ENCODE peak calls at places on chromosomes 4 and X, in four cellular contexts. One of them, this sample, is unnamed.

GRCh38 chrX:136457303-136457917 is 30.3 kb upstream of the BRS3 start:
- DNase-seq in K562: no peak
- DNase-seq in GM12878: no peak
- DNase-seq in HepG2: no peak
- DNase-seq in this sample: no peak

GRCh38 chrX:41541381-41541780 is 94.2 kb downstream of the NYX start:
- DNase-seq in HepG2: no peak
- DNase-seq in GM12878: no peak
- DNase-seq in K562: no peak
- DNase-seq in this sample: no peak

GRCh38 chr4:141220271-141220654 is 432 bp upstream of the ZNF330 start:
- DNase-seq in HepG2: no peak
- DNase-seq in GM12878: no peak
- DNase-seq in K562: no peak
- DNase-seq in this sample: no peak

GRCh38 chr4:87499415-87500106 is 29.6 kb downstream of the SPARCL1 start:
- DNase-seq in K562: no peak
- DNase-seq in GM12878: no peak
- DNase-seq in HepG2: no peak
- DNase-seq in this sample: no peak

GRCh38 chr4:74023709-74024108 is 14.8 kb downstream of the CXCL3 start:
- DNase-seq in GM12878: no peak
- DNase-seq in HepG2: no peak
- DNase-seq in K562: no peak
- DNase-seq in this sample: peak; percentile 21

GRCh38 chr4:87856816-87857215 is 24.0 kb downstream of the MEPE start:
- DNase-seq in GM12878: no peak
- DNase-seq in K562: no peak
- DNase-seq in HepG2: peak; percentile 37
- DNase-seq in this sample: no peak

GRCh38 chr4:86291180-86291579 is 68.7 kb downstream of the MAPK10 start:
- DNase-seq in K562: no peak
- DNase-seq in HepG2: no peak
- DNase-seq in GM12878: no peak
- DNase-seq in this sample: no peak

GRCh38 chr4:124044330-124044729 is 647.7 kb downstream of the SPRY1 start:
- DNase-seq in K562: no peak
- DNase-seq in HepG2: no peak
- DNase-seq in GM12878: no peak
- DNase-seq in this sample: no peak

GRCh38 chr4:133058701-133059100 is 90.4 kb upstream of the PCDH10 start:
- DNase-seq in K562: no peak
- DNase-seq in HepG2: no peak
- DNase-seq in GM12878: no peak
- DNase-seq in this sample: no peak

GRCh38 chr4:76984788-76985211 is 35.2 kb downstream of the SEPTIN11 start:
- DNase-seq in HepG2: peak; percentile 64
- DNase-seq in K562: no peak
- DNase-seq in GM12878: no peak
- DNase-seq in this sample: no peak

DNA sequence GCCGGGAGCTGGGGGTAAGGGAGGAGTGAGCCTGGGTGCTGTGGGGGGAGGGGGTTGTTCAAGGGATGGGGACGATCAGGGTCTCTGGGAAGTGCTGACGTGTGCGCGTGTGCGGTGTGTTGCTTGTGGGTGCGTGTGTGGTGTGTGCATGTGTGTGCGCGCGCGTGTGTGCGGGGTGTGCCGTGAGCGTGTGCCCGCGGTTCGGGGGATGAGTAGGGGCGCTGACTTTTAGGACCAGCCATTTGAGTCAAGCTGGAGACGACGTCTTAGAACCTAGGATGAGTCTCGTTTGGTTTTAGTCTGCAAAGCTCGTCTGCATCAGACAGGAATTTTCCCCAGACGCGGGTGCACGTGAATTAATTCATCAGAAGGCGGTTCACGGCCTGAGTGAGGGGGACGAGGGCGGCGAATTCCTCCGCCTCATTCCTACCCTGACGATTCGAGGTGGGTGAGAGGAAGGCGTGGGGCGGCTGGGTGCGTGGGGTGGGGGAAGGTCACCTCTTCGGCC is 950 bp upstream of the TMEM271 start:
- DNase-seq in K562: no peak
- DNase-seq in GM12878: no peak
- DNase-seq in HepG2: no peak
- DNase-seq in this sample: no peak
- TF ChIP-seq POLR2AphosphoS2 in K562: no peak
- TF ChIP-seq POLR2AphosphoS2 in GM12878: no peak
- TF ChIP-seq POLR2AphosphoS2 in HepG2: no peak
- TF ChIP-seq POLR2AphosphoS2 in this sample: no peak

DNA sequence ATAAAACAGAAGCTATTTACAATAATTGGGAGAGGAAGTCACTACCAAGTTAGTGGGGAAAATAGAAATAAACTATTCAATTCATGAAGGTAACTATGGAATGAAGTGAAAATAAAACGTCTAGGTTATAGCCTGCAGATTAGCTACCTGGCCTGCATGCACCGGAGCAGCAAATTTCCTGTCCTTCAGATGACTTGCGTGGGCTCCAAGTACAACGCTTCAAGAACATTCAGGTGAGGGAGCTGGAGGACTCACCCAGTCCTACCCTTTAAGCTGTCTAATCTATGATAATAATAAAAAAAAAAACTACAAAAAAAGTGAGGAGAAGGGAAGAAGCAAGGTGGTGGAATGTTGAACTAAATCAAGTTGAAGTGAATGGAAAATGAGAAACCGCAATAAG is 13.2 kb downstream of the C4orf54 start:
- DNase-seq in HepG2: no peak
- DNase-seq in K562: no peak
- DNase-seq in GM12878: no peak
- DNase-seq in this sample: no peak
- H3K4me3 ChIP-seq in HepG2: no peak overlapping the region
- H3K4me3 ChIP-seq in K562: no peak overlapping the region
- H3K4me3 ChIP-seq in GM12878: no peak overlapping the region
- H3K4me3 ChIP-seq in this sample: no peak overlapping the region

GRCh38 chr4:955161-955921 is 18.0 kb downstream of the DGKQ start:
- DNase-seq in K562: no peak
- DNase-seq in HepG2: no peak
- DNase-seq in GM12878: no peak
- DNase-seq in this sample: no peak

GRCh38 chr4:954211-955020 is 19.0 kb downstream of the DGKQ start:
- DNase-seq in HepG2: no peak
- DNase-seq in K562: no peak
- DNase-seq in GM12878: no peak
- DNase-seq in this sample: no peak

GRCh38 chr4:951594-952468 is 19.6 kb downstream of the TMEM175 start:
- DNase-seq in HepG2: no peak
- DNase-seq in GM12878: no peak
- DNase-seq in K562: no peak
- DNase-seq in this sample: no peak

GRCh38 chr4:952881-953573 is 20.3 kb downstream of the DGKQ start:
- DNase-seq in GM12878: no peak
- DNase-seq in HepG2: no peak
- DNase-seq in K562: no peak
- DNase-seq in this sample: no peak

DNA sequence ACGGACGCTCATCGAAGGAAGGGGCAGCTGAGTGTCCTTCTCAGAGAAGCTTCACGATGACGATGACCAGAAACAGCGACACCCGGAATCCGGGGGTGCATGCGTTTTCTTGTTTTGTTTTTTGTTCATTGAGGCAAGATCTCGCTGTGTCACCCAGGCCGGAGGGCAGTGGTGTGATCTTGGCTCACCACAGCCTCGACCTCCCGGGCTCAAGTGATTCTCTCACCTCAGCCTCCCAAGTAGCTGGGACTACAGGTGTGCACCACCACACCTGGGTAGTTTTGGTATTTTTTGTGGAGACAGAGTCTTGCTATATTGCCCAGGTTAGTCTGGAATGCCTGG is 19.8 kb downstream of the DGKQ start:
- DNase-seq in K562: no peak
- DNase-seq in HepG2: no peak
- DNase-seq in GM12878: no peak
- DNase-seq in this sample: no peak
- TF ChIP-seq JUNB in K562: no peak
- TF ChIP-seq JUNB in HepG2: no peak
- TF ChIP-seq JUNB in GM12878: no peak
- TF ChIP-seq JUNB in this sample: no peak

GRCh38 chrX:43500996-43501694 is 155.0 kb upstream of the MAOA start:
- DNase-seq in HepG2: no peak
- DNase-seq in K562: no peak
- DNase-seq in GM12878: no peak
- DNase-seq in this sample: no peak

GRCh38 chrX:43505759-43506158 is 150.3 kb upstream of the MAOA start:
- DNase-seq in K562: no peak
- DNase-seq in HepG2: no peak
- DNase-seq in GM12878: no peak
- DNase-seq in this sample: no peak

GRCh38 chrX:43500240-43500639 is 155.9 kb upstream of the MAOA start:
- DNase-seq in GM12878: no peak
- DNase-seq in HepG2: no peak
- DNase-seq in K562: no peak
- DNase-seq in this sample: no peak

GRCh38 chrX:43508694-43509093 is 147.4 kb upstream of the MAOA start:
- DNase-seq in K562: no peak
- DNase-seq in GM12878: no peak
- DNase-seq in HepG2: no peak
- DNase-seq in this sample: no peak

DNA sequence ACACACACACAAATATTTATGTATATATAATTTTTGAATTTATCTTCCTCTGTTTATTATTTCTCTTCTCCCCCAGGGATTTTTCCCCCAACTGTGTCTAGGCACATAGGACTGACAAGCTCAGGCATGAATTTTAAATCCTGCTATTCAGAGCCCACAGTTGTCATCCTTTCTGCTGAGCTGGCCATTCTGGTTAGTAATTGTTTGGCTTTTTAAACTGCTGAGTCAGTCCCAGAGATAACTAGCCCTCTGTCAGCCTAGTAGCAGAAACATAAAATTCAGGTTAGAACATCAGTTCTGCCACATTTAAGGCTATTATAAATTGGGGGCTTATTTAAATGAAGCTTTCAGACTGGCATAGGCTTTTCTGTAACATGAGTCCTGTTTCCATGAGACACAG is 151.7 kb upstream of the MAOA start:
- DNase-seq in K562: no peak
- DNase-seq in GM12878: no peak
- DNase-seq in HepG2: no peak
- DNase-seq in this sample: no peak
- TF ChIP-seq POLR2AphosphoS2 in K562: no peak
- TF ChIP-seq POLR2AphosphoS2 in GM12878: no peak
- TF ChIP-seq POLR2AphosphoS2 in HepG2: no peak
- TF ChIP-seq POLR2AphosphoS2 in this sample: no peak

GRCh38 chr4:83112678-83113428 is 1.7 kb downstream of the PLAC8 start:
- DNase-seq in HepG2: peak; percentile 58
- DNase-seq in GM12878: peak; percentile 50
- DNase-seq in K562: no peak
- DNase-seq in this sample: no peak
- H3K4me3 ChIP-seq in HepG2: peak overlapping the region; percentile 62
- H3K4me3 ChIP-seq in GM12878: peak overlapping the region; percentile 88
- H3K4me3 ChIP-seq in K562: no peak overlapping the region
- H3K4me3 ChIP-seq in this sample: no peak overlapping the region

DNA sequence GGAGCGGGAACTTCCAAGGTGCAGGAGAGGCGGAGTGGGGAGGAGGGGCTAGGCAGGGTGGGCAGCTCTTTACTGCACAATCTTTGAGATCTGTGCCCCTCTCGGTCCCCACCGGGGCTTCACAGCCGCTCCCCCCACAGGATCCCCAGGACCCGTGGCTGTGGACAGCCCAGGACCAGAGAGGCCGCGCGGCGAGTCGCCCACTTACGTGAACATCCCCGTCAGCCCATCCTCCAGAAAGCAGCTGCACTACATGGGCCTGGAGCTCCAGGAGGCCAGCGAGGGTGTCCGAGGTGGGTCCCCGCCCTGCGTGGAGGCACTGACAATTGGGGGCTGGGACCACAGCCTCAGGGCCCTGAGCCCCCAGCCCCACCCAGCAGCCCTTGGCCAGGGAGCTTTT is 32.1 kb downstream of the LRPAP1 start:
- DNase-seq in GM12878: no peak
- DNase-seq in HepG2: no peak
- DNase-seq in K562: no peak
- DNase-seq in this sample: no peak
- TF ChIP-seq JUNB in GM12878: no peak
- TF ChIP-seq JUNB in HepG2: no peak
- TF ChIP-seq JUNB in K562: no peak
- TF ChIP-seq JUNB in this sample: no peak

GRCh38 chr4:113469926-113470325 is 291.6 kb downstream of the CAMK2D start:
- DNase-seq in K562: no peak
- DNase-seq in GM12878: no peak
- DNase-seq in HepG2: peak; percentile 20
- DNase-seq in this sample: no peak

GRCh38 chr4:113469023-113469390 is 292.5 kb downstream of the CAMK2D start:
- DNase-seq in HepG2: no peak
- DNase-seq in GM12878: no peak
- DNase-seq in K562: no peak
- DNase-seq in this sample: no peak

GRCh38 chr4:113471141-113471860 is 290.2 kb downstream of the CAMK2D start:
- DNase-seq in K562: no peak
- DNase-seq in GM12878: no peak
- DNase-seq in HepG2: no peak
- DNase-seq in this sample: no peak

GRCh38 chr4:113468165-113469022 is 293.1 kb downstream of the CAMK2D start:
- DNase-seq in K562: no peak
- DNase-seq in GM12878: no peak
- DNase-seq in HepG2: peak; percentile 63
- DNase-seq in this sample: peak; percentile 31

GRCh38 chr4:113467581-113467980 is 294.0 kb downstream of the CAMK2D start:
- DNase-seq in HepG2: no peak
- DNase-seq in GM12878: no peak
- DNase-seq in K562: no peak
- DNase-seq in this sample: peak; percentile 12
- TF ChIP-seq POLR2AphosphoS2 in HepG2: no peak
- TF ChIP-seq POLR2AphosphoS2 in GM12878: no peak
- TF ChIP-seq POLR2AphosphoS2 in K562: no peak
- TF ChIP-seq POLR2AphosphoS2 in this sample: no peak

This sample was measured in A549.